ENCODE peak calls at places on chromosomes 11 and 22, in nine cellular contexts. P is fibroblast of lung; S is adrenal gland; B is IMR-90; A is CD4-positive, alpha-beta T cell; D is MM.1S; F is left ventricle myocardium inferior; Y is AG04450; Z is keratinocyte. X is an unnamed sample.

GRCh38 chr11:70624598-70624993 is 226.3 kb downstream of the CTTN start:
- DNase-seq in D (no peak), F (no peak), Z (no peak), S (no peak), A (no peak), Y (no peak), P (no peak), B (no peak), X (no peak)

GRCh38 chr11:132910016-132910760 is 622.1 kb downstream of the OPCML start:
- DNase-seq in B (no peak), S (no peak), Z (no peak), F (no peak), Y (no peak), A (no peak), P (no peak), D (no peak), X (no peak)

GRCh38 chr11:44955019-44955738 is 4.5 kb upstream of the TP53I11 start:
- DNase-seq in B (peak), F (peak), Z (no peak), Y (peak), A (no peak), S (peak), P (peak), D (no peak), X (no peak)

GRCh38 chr11:84501750-84502149 is 1125.4 kb downstream of the DLG2 start:
- DNase-seq in B (no peak), P (no peak), D (peak), F (no peak), Y (no peak), A (no peak), Z (no peak), S (no peak), X (no peak)

GRCh38 chr11:94880216-94880615 is 93.1 kb downstream of the CWC15 start:
- DNase-seq in B (peak), P (peak), F (no peak), Y (no peak), S (no peak), A (no peak), Z (peak), D (no peak), X (peak)

GRCh38 chr11:26443617-26444016 is 111.7 kb downstream of the ANO3 start:
- DNase-seq in A (no peak), B (no peak), P (no peak), S (no peak), F (no peak), Z (no peak), D (no peak), Y (no peak), X (no peak)

GRCh38 chr22:41929158-41929896 is 2.7 kb upstream of the TNFRSF13C start:
- DNase-seq in Z (no peak), B (no peak), P (no peak), S (no peak), D (no peak), A (no peak), F (no peak), Y (no peak), X (no peak)

GRCh38 chr22:40328551-40328950 is 17.7 kb upstream of the ADSL start:
- DNase-seq in P (no peak), F (no peak), Y (no peak), B (no peak), Z (no peak), S (no peak), A (no peak), D (no peak), X (no peak)

GRCh38 chr22:36021649-36022048 is 7.0 kb downstream of the RBFOX2 start:
- DNase-seq in P (no peak), Z (no peak), A (no peak), F (no peak), D (no peak), Y (no peak), B (no peak), S (no peak), X (no peak)

GRCh38 chr11:17991799-17992433 is 20.9 kb downstream of the SERGEF start:
- DNase-seq in P (peak), Z (no peak), B (peak), A (peak), S (peak), D (peak), F (no peak), Y (peak), X (no peak)

GRCh38 chr11:3231851-3232744 is at the start of gene MRGPRE:
- DNase-seq in A (no peak), Z (no peak), B (no peak), D (peak), Y (no peak), S (no peak), P (no peak), F (peak), X (no peak)

GRCh38 chr22:18024276-18024939 is at the start of gene MICAL3:
- DNase-seq in S (peak), Z (no peak), Y (no peak), F (peak), B (peak), P (peak), D (peak), A (peak), X (no peak)

GRCh38 chr22:45516923-45517675 is 14.4 kb downstream of the FBLN1 start:
- DNase-seq in Z (no peak), B (peak), A (no peak), F (no peak), P (peak), S (no peak), D (no peak), Y (no peak), X (no peak)

GRCh38 chr11:24870048-24870447 is 373.2 kb downstream of the LUZP2 start:
- DNase-seq in S (no peak), D (no peak), Y (no peak), A (no peak), B (no peak), Z (no peak), P (no peak), F (no peak), X (no peak)

GRCh38 chr11:44446996-44447771 is 118.3 kb upstream of the CD82 start:
- DNase-seq in F (no peak), S (no peak), A (no peak), P (no peak), Z (no peak), B (no peak), D (no peak), Y (no peak), X (no peak)

GRCh38 chr11:69718912-69719311 is 15.1 kb upstream of the FGF19 start:
- DNase-seq in S (no peak), F (no peak), D (no peak), Z (no peak), Y (no peak), P (no peak), A (no peak), B (no peak), X (no peak)

GRCh38 chr11:77400306-77400705 is 73.6 kb downstream of the PAK1 start:
- DNase-seq in S (no peak), D (no peak), B (no peak), Z (no peak), Y (no peak), P (no peak), F (no peak), A (no peak), X (no peak)

GRCh38 chr22:48121984-48122383 is 1359.5 kb downstream of the TBC1D22A start:
- DNase-seq in Z (no peak), F (no peak), P (no peak), B (no peak), A (no peak), D (no peak), S (no peak), Y (no peak), X (no peak)

GRCh38 chr11:22510741-22511140 is 114.9 kb downstream of the FANCF start:
- DNase-seq in Y (no peak), D (no peak), S (no peak), A (no peak), F (no peak), P (peak), B (peak), Z (peak), X (peak)

GRCh38 chr11:69434341-69434960 is 47.0 kb upstream of the LINC01488 start:
- DNase-seq in F (peak), Z (no peak), Y (no peak), S (no peak), D (no peak), A (no peak), P (no peak), B (no peak), X (no peak)

GRCh38 chr11:2884424-2884815 is 1.2 kb downstream of the CDKN1C start:
- DNase-seq in S (no peak), Z (no peak), B (no peak), D (peak), Y (no peak), F (peak), A (no peak), P (peak), X (no peak)

GRCh38 chr22:29625090-29625825 is 21.8 kb downstream of the NF2 start:
- DNase-seq in B (peak), Z (no peak), P (peak), S (peak), D (peak), A (no peak), Y (no peak), F (no peak), X (no peak)

GRCh38 chr11:71272161-71272560 is 19.8 kb upstream of the SHANK2 start:
- DNase-seq in P (no peak), A (no peak), B (no peak), Y (no peak), D (no peak), Z (no peak), F (no peak), S (no peak), X (no peak)

GRCh38 chr22:35432226-35432905 is 32.4 kb downstream of the MCM5 start:
- DNase-seq in S (no peak), Z (no peak), F (no peak), A (no peak), B (no peak), D (no peak), Y (no peak), P (no peak), X (no peak)

GRCh38 chr11:134714021-134714656 is 302.1 kb upstream of the B3GAT1 start:
- DNase-seq in D (no peak), Z (no peak), Y (no peak), B (no peak), S (no peak), A (no peak), P (no peak), F (no peak), X (no peak)

GRCh38 chr22:42217019-42217751 is 53.3 kb downstream of the TCF20 start:
- DNase-seq in F (no peak), Y (no peak), D (no peak), Z (no peak), S (no peak), P (no peak), A (no peak), B (peak), X (no peak)

GRCh38 chr22:21623402-21623970 is 6.3 kb downstream of the YDJC start:
- DNase-seq in Y (no peak), S (no peak), B (no peak), Z (no peak), A (no peak), D (no peak), P (no peak), F (no peak), X (no peak)
- H3K27ac ChIP-seq in Y (peak), S (no peak), B (no peak), Z (no peak), A (no peak), D (no peak), P (no peak), F (peak), X (peak)

DNA sequence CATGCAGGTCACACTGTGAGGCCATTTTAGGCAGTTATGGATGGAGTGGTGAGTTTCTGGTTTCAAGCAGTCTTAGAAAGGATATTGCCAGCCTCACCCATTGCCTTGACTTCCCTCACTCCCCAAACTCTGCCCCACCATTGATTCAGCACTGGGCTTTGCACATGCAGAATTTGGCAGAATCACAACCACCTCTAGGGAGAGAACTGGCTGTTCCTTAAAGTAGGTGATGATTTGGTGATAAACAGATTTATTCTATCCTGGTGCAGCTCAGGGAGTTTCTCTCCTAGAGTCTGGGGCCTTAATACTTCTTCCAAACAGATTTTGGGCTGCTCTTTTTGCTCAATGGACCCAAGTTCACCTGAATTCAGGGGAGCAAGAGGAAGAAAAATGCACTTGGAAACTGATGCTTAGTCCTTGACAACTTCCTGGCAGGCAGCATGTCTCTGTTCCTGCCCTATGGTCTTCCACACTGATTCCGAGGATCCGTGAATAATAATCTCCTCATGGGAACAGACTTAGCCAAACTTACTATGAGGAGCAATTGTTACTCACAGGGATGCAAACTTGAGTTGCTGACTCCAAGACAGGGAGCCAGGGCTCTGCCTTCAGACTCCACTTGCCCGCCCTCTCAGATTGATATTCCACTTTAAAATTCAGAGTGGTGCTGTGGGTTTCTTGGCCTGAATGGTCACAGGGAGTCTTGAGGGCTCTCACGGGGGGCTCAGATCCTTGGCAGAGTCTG is 129.7 kb upstream of the PARVA start:
- DNase-seq in S (no peak), Z (no peak), Y (no peak), B (no peak), D (no peak), P (no peak), A (no peak), F (no peak), X (no peak)
- H3K27ac ChIP-seq in S (no peak), Z (no peak), Y (no peak), B (no peak), D (no peak), P (no peak), A (no peak), F (peak), X (no peak)

GRCh38 chr22:20520093-20520511 is 12.7 kb downstream of the MED15 start:
- DNase-seq in Y (no peak), B (peak), S (peak), P (peak), A (no peak), F (no peak), Z (no peak), D (no peak), X (no peak)

GRCh38 chr22:20522134-20522827 is 14.9 kb downstream of the MED15 start:
- DNase-seq in Z (no peak), D (no peak), A (no peak), F (no peak), B (no peak), P (no peak), S (no peak), Y (no peak), X (no peak)

GRCh38 chr22:20517422-20517821 is 10.0 kb downstream of the MED15 start:
- DNase-seq in S (no peak), A (no peak), F (no peak), Z (no peak), Y (no peak), D (no peak), B (no peak), P (no peak), X (no peak)

GRCh38 chr22:20517841-20518592 is 10.6 kb downstream of the MED15 start:
- DNase-seq in S (no peak), Y (no peak), P (no peak), A (no peak), D (no peak), Z (no peak), F (no peak), B (no peak), X (no peak)

DNA sequence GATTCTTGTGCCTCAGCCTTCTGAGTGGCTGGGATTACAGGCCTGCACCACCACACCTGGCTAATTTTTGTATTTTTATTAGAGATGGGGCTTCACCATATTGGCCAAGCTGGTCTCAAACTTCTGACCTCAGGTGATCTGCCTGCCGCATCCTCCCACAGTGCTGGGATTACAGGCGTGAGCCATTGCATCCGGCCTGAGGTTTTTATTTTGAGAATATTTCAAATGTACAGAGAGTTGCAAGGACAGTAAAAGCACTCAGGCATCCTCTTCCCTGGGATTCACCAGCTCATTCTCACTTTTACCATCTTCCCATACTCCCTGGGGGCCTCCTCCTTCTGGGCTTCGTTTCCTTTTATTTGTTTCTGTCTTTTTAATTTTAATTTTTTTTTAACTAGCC is 12.1 kb downstream of the MED15 start:
- DNase-seq in F (no peak), Y (no peak), A (no peak), S (no peak), D (no peak), Z (no peak), P (no peak), B (no peak), X (no peak)
- H3K27ac ChIP-seq in F (no peak), Y (peak), A (no peak), S (peak), D (no peak), Z (no peak), P (peak), B (peak), X (peak)

DNA sequence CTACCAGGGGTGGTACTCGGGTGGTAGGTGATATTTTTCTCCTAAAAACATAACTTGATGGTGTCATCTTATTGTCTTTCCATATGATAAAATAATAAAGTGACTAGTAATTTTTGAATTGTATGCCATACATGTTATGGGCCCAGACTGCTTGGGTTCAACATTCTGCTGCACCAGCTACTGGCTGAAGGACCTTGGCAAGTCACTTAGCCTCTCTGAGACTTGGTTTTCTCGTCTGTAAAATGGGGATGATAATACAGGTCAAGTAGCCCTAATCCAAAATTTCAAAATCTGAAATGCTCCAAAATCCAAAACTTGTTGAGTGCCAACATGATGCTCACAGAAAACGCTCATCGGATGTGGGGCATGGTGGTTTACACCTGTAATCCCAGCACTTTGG is 35.6 kb upstream of the TFIP11 start:
- DNase-seq in Y (no peak), F (no peak), Z (no peak), S (no peak), P (no peak), D (no peak), A (no peak), B (no peak), X (no peak)
- H3K27ac ChIP-seq in Y (no peak), F (peak), Z (no peak), S (no peak), P (no peak), D (peak), A (no peak), B (no peak), X (peak)

GRCh38 chr11:125165111-125165663 is 636 bp downstream of the PKNOX2 start:
- DNase-seq in D (no peak), F (peak), S (peak), P (peak), Z (no peak), A (no peak), Y (no peak), B (peak), X (no peak)
- H3K27ac ChIP-seq in D (no peak), F (peak), S (no peak), P (peak), Z (no peak), A (no peak), Y (peak), B (peak), X (no peak)

DNA sequence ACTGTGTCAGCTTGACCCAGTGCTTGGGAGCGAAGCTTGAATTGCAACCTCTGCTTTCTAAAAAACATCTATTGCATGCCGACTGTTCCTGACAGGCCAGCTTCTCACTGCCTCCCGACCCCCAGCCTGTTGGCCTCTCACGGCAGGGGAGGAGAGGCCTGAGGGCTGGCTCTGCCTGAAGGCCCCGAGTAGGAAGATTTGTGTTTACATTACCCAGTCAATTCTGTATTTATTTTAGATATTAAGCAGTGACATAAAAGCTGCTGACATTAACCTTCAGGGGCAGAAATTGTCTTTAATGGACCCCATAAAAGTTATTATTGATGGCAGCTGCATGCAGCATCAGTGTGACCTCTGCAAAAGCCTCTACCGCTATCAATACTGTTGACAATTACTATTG is 380.7 kb downstream of the TENM4 start:
- DNase-seq in B (no peak), F (no peak), Z (no peak), A (no peak), D (no peak), S (no peak), Y (no peak), P (no peak), X (no peak)
- H3K27ac ChIP-seq in B (peak), F (no peak), Z (no peak), A (no peak), D (no peak), S (no peak), Y (no peak), P (no peak), X (no peak)